ENCODE peak calls at places on chromosomes 5 and 9, in nine cellular contexts. V is RWPE1; H is neural progenitor cell; D is GM12878; L is transverse colon; I is cardiac muscle cell; J is CD4-positive, alpha-beta T cell; G is foreskin keratinocyte; K is coronary artery. W is an unnamed sample.

GRCh38 chr5:151772029-151772867 is 494 bp downstream of the G3BP1 start:
- DNase-seq in V (peak), H (peak), D (no peak), L (peak), I (peak), J (peak), G (no peak), K (peak), W (peak)

GRCh38 chr5:20476016-20476415 is 488.0 kb upstream of the CDH18 start:
- DNase-seq in V (no peak), H (no peak), D (no peak), L (no peak), I (no peak), J (no peak), G (no peak), K (no peak), W (no peak)

GRCh38 chr5:81393783-81394718 is at the start of gene ACOT12:
- DNase-seq in V (no peak), H (peak), D (no peak), L (no peak), I (peak), J (no peak), G (no peak), K (no peak), W (no peak)

GRCh38 chr5:134101686-134102439 is 12.6 kb upstream of the TCF7 start:
- DNase-seq in V (peak), H (peak), D (peak), L (peak), I (peak), J (peak), G (no peak), K (no peak), W (no peak)

GRCh38 chr5:135253601-135254165 is 145.3 kb downstream of the MACROH2A1 start:
- DNase-seq in V (no peak), H (no peak), D (no peak), L (no peak), I (no peak), J (no peak), G (no peak), K (no peak), W (no peak)

GRCh38 chr9:94156549-94157407 is 72.5 kb downstream of the PTPDC1 start:
- DNase-seq in V (peak), H (no peak), D (no peak), L (peak), I (no peak), J (no peak), G (peak), K (no peak), W (peak)

GRCh38 chr9:119195521-119195920 is 173.7 kb downstream of the BRINP1 start:
- DNase-seq in V (no peak), H (no peak), D (no peak), L (no peak), I (no peak), J (no peak), G (no peak), K (no peak), W (no peak)

GRCh38 chr5:113176734-113177133 is 200.1 kb downstream of the DCP2 start:
- DNase-seq in V (no peak), H (no peak), D (no peak), L (no peak), I (no peak), J (no peak), G (no peak), K (no peak), W (no peak)

GRCh38 chr5:129171194-129171944 is 76.8 kb downstream of the ISOC1 start:
- DNase-seq in V (no peak), H (peak), D (no peak), L (no peak), I (no peak), J (no peak), G (no peak), K (no peak), W (no peak)

GRCh38 chr5:147554285-147554817 is 44.5 kb upstream of the DPYSL3 start:
- DNase-seq in V (peak), H (no peak), D (no peak), L (no peak), I (no peak), J (no peak), G (peak), K (no peak), W (no peak)

GRCh38 chr5:10352404-10353240 is 873 bp upstream of the MARCHF6 start:
- DNase-seq in V (no peak), H (peak), D (peak), L (no peak), I (peak), J (no peak), G (no peak), K (no peak), W (no peak)

GRCh38 chr9:23153058-23153457 is 673.0 kb downstream of the ELAVL2 start:
- DNase-seq in V (no peak), H (no peak), D (no peak), L (no peak), I (no peak), J (no peak), G (no peak), K (no peak), W (no peak)

GRCh38 chr5:124956471-124957029 is 210.1 kb upstream of the ZNF608 start:
- DNase-seq in V (no peak), H (no peak), D (no peak), L (no peak), I (no peak), J (no peak), G (no peak), K (no peak), W (no peak)

GRCh38 chr5:96293966-96294886 is 138.8 kb downstream of the PCSK1 start:
- DNase-seq in V (no peak), H (no peak), D (no peak), L (no peak), I (no peak), J (no peak), G (no peak), K (no peak), W (no peak)

GRCh38 chr9:34376596-34377401 is at the start of gene MYORG:
- DNase-seq in V (peak), H (peak), D (peak), L (peak), I (peak), J (peak), G (peak), K (peak), W (peak)

GRCh38 chr5:150340614-150341265 is 16.8 kb upstream of the TCOF1 start:
- DNase-seq in V (no peak), H (no peak), D (no peak), L (no peak), I (no peak), J (no peak), G (no peak), K (no peak), W (no peak)

GRCh38 chr5:95446560-95447221 is 55.5 kb downstream of the FAM81B start:
- DNase-seq in V (peak), H (no peak), D (no peak), L (no peak), I (no peak), J (no peak), G (peak), K (no peak), W (no peak)

GRCh38 chr5:154467655-154468354 is 10.2 kb downstream of the HAND1 start:
- DNase-seq in V (peak), H (peak), D (peak), L (peak), I (peak), J (peak), G (no peak), K (no peak), W (peak)

GRCh38 chr9:96218821-96219614 is 83.0 kb downstream of the HSD17B3 start:
- DNase-seq in V (no peak), H (no peak), D (no peak), L (no peak), I (no peak), J (no peak), G (no peak), K (no peak), W (no peak)

GRCh38 chr5:81165493-81166119 is 67.5 kb upstream of the CKMT2 start:
- DNase-seq in V (peak), H (peak), D (no peak), L (peak), I (peak), J (peak), G (peak), K (peak), W (peak)

GRCh38 chr9:88905506-88905905 is 85.8 kb upstream of the S1PR3 start:
- DNase-seq in V (no peak), H (no peak), D (no peak), L (no peak), I (no peak), J (no peak), G (no peak), K (no peak), W (no peak)

GRCh38 chr9:127973169-127974001 is 7.4 kb downstream of the EEIG1 start:
- DNase-seq in V (no peak), H (no peak), D (no peak), L (peak), I (no peak), J (no peak), G (no peak), K (peak), W (no peak)

DNA sequence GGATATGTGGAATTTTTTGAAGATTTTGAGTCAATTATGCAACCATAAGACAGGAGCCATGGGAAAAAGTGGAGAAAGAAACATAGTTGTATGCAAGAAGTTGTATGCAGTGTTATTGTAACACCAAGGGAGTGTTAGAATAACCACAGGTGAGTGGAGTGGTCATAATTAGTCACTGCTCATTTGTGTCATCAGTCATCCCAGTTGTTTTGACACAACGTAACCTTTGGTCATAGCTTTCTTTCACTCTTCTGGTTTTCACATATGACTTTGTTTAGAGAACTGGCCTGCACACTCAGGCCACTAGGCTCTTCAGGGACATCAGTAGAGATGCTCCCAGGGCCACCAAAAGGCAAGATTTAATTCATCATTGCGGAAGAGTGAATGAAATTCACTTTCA is 158.7 kb upstream of the HMHB1 start:
- DNase-seq in V (peak), H (no peak), D (peak), L (no peak), I (no peak), J (no peak), G (peak), K (no peak), W (no peak)
- H3K27ac ChIP-seq in V (no peak), H (no peak), D (no peak), L (no peak), I (no peak), J (no peak), G (peak), K (no peak), W (no peak)

GRCh38 chr9:19583890-19584289 is 175.1 kb downstream of the ACER2 start:
- DNase-seq in V (no peak), H (no peak), D (no peak), L (no peak), I (no peak), J (no peak), G (no peak), K (no peak), W (no peak)
- TF ChIP-seq CTCF in V (no peak), H (no peak), D (no peak), L (no peak), I (no peak), J (no peak), G (peak), K (no peak), W (no peak)

GRCh38 chr5:5296061-5296460 is 126.4 kb upstream of the ICE1 start:
- DNase-seq in V (no peak), H (no peak), D (no peak), L (no peak), I (no peak), J (no peak), G (no peak), K (no peak), W (no peak)
- H3K27ac ChIP-seq in V (no peak), H (no peak), D (no peak), L (no peak), I (no peak), J (no peak), G (no peak), K (no peak), W (no peak)

DNA sequence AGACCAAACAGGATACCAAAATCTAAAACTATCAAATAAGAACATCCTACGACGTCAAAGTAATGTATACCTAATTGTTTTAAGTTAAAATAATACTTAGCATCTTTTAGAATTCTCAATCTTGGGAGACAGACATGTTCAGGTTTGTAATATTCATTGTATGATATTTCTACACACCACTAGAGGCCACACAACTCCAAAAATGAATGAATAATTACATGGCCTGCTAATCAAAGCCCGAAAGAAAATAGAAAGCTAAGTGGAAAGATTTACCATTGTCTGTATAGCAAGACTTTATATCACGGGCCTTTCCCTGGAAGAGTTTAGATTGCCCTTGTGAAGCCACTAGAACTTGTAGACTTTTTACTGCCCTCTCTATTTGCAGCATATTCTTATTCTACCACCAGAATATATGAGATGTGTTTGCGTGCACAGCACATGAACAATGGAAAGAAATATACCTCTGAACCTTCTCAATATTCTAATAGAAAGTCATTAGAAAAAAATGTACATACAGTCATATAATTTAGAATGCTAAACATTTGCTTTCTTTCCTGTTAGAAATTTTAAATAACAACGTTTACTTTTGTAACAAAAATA is 380.1 kb upstream of the NUDT12 start:
- DNase-seq in V (no peak), H (no peak), D (no peak), L (no peak), I (no peak), J (no peak), G (no peak), K (no peak), W (no peak)
- TF ChIP-seq CTCF in V (peak), H (no peak), D (no peak), L (no peak), I (no peak), J (no peak), G (peak), K (no peak), W (no peak)

DNA sequence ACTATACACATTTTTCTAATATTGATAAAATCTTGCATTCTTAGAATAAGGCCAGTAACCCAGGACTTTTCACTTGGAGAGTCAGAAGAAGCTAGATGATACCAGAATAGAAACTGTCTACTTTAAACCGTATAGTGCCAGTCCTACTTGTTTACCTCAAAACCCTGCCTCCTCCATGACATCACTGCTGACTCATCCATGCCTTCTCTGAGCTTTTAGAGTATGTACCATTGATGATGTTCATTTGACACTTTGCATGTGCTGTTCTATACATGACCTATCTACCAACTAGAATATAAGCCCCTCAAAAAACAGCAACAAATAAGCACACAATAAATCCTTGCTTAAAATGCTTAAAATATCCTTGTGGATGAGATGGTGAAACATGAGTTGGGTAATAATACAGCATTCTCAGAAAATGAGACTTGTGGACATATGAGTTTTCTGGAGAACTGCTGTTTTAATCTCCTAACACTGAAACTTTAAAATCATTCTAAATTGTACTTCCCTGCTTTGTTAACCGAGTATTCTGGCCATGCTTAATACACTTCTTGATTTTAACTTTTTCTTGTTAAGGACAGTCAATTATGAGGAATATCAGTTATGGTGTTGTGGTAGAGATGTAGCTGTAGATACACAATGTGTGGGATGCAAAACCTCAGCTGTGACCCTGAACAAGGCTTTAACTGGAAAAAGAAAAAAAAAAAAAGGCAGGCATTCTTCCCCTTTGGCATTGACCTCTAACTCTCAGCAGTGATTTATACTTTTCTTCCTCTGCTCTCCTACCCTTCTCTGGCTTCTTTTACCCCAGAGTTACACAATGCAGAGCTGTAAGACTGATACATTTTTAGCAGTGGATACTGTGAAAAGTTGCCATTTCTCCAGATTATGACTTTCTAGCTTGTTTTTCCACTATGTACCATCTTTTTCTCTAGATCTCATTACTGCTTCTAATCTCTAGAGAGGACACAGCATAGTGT is 2.3 kb downstream of the CTNNAL1 start:
- DNase-seq in V (peak), H (no peak), D (no peak), L (peak), I (no peak), J (peak), G (peak), K (no peak), W (no peak)
- H3K27ac ChIP-seq in V (no peak), H (no peak), D (no peak), L (peak), I (peak), J (no peak), G (peak), K (peak), W (peak)

GRCh38 chr5:61866930-61867329 is 439.1 kb upstream of the KIF2A start:
- DNase-seq in V (peak), H (no peak), D (peak), L (no peak), I (no peak), J (no peak), G (peak), K (no peak), W (no peak)

DNA sequence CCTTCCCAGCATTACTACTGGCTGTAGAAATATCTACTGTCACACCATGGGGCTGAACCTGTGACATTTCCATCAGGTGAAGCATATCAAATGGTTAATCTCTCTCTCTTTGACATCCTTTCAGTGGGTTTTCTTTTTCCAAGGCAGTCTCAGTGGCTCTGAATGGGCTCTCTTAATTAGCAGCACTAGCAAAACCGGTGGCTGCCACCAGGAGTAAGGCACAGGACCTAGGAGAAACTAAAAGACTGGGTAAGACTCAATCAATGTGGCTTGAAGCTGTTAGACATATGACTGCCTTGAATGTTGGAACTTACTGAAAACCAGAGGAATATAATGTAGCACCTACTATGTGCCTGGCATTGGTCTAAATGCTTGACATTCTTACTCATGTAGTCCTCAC is 445.0 kb upstream of the KIF2A start:
- DNase-seq in V (no peak), H (peak), D (no peak), L (no peak), I (no peak), J (no peak), G (no peak), K (no peak), W (no peak)
- TF ChIP-seq CTCF in V (no peak), H (peak), D (no peak), L (no peak), I (no peak), J (no peak), G (peak), K (no peak), W (no peak)

DNA sequence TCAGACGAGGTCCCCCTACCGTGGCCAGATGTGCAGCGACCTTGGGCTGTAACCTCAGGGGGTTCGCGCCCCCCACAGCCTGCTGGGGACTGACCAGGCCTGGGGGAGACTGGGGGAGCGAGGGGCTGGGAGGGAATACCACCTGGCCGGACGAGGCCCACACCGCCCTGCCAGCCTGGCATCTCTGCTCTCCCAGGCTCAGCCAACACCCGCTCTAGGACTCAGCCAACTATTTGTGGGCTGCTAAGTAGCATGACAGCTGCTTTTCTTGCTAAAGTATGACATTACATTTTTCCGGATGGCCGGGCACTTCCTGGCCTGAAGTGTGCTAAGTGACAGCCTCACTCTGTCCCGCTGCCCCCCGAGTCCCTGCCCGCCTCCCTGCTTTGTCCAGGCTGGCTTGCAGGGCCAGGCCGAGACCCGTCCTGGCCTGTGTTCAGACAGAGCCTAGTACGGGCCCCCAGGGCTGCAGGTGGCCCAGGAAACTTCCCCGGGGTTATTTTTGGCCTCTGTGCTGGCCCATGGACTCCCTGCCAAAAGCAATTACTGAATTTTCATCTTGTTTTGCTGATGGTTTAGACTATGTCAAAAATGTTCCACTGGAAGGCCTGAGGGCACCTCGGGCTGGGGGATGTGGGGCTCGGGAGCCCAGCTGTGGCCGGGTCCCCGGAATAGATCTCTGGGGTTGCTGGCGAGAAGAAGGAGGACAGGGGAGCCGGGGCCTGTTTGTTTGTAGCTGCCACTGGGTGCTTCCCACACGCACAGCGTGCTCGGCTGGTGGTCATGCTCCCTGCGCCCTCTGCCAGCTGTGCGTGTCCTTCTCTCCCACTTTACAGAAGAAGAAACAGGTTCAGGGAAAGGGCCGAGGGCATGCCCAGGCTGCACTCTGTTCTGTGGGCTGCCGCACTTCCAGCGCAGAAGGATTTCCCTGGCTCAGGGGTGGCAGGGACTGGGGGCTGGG is 13.4 kb upstream of the SLC2A6 start:
- DNase-seq in V (peak), H (no peak), D (no peak), L (no peak), I (no peak), J (no peak), G (no peak), K (no peak), W (no peak)
- H3K27ac ChIP-seq in V (peak), H (no peak), D (no peak), L (peak), I (peak), J (no peak), G (no peak), K (peak), W (peak)

GRCh38 chr5:65213921-65214525 is 267.7 kb downstream of the ADAMTS6 start:
- DNase-seq in V (peak), H (peak), D (no peak), L (peak), I (peak), J (no peak), G (no peak), K (no peak), W (no peak)
- TF ChIP-seq CTCF in V (peak), H (peak), D (peak), L (peak), I (peak), J (no peak), G (peak), K (peak), W (peak)

W was measured in tibial nerve.